ENCODE peak calls at places on chromosomes 13 and 19, in ten cellular contexts. J is astrocyte of the cerebellum, L is omental fat pad, T is neural progenitor cell, X is uterus, F is cardiac muscle cell, K is sigmoid colon, V is upper lobe of right lung, B is heart left ventricle, W is fibroblast of lung. R is an unnamed sample.

GRCh38 chr19:21749090-21749489 is 18.3 kb downstream of the ZNF100 start:
- DNase-seq in B (no peak), T (no peak), F (no peak), K (no peak), X (no peak), V (no peak), L (no peak), J (no peak), W (no peak), R (no peak)

GRCh38 chr13:28582225-28582891 is 76.6 kb upstream of the POMP start:
- DNase-seq in J (no peak), L (no peak), W (peak), F (peak), T (no peak), X (no peak), B (no peak), K (no peak), V (no peak), R (peak)

GRCh38 chr19:17581211-17581874 is 25.9 kb downstream of the COLGALT1 start:
- DNase-seq in J (no peak), V (no peak), F (no peak), K (no peak), T (no peak), L (no peak), B (no peak), W (no peak), X (no peak), R (no peak)

GRCh38 chr19:47661161-47661560 is 52.1 kb upstream of the EHD2 start:
- DNase-seq in V (no peak), X (no peak), L (no peak), K (peak), B (no peak), W (no peak), T (no peak), F (no peak), J (no peak), R (no peak)

GRCh38 chr13:62879071-62879470 is 1463.4 kb upstream of the PCDH20 start:
- DNase-seq in X (no peak), J (peak), L (no peak), B (no peak), K (no peak), V (no peak), W (peak), F (no peak), T (no peak), R (no peak)

GRCh38 chr19:19554074-19555023 is 16.3 kb downstream of the CILP2 start:
- DNase-seq in B (no peak), L (peak), J (peak), T (peak), F (peak), V (peak), X (no peak), K (no peak), W (peak), R (peak)

GRCh38 chr13:114001331-114002008 is 27.6 kb upstream of the C13orf46 start:
- DNase-seq in K (no peak), V (no peak), F (no peak), B (peak), X (no peak), J (no peak), T (no peak), L (no peak), W (no peak), R (no peak)

GRCh38 chr13:65240773-65241172 is 1989.4 kb downstream of the PCDH9 start:
- DNase-seq in F (no peak), L (no peak), X (no peak), W (no peak), K (no peak), B (no peak), J (no peak), T (no peak), V (no peak), R (no peak)

GRCh38 chr13:25171517-25172302 is at the start of gene AMER2:
- DNase-seq in V (no peak), W (peak), B (no peak), K (peak), J (no peak), F (peak), T (peak), X (no peak), L (no peak), R (peak)

GRCh38 chr19:47229674-47230121 is 1.3 kb downstream of the BBC3 start:
- DNase-seq in V (no peak), J (no peak), B (no peak), K (no peak), X (no peak), T (no peak), L (no peak), W (peak), F (no peak), R (no peak)

GRCh38 chr13:97892717-97893116 is 60.8 kb upstream of the IPO5 start:
- DNase-seq in B (no peak), F (no peak), W (no peak), X (no peak), K (no peak), V (no peak), L (no peak), T (no peak), J (no peak), R (no peak)

GRCh38 chr13:31896427-31896826 is 135.1 kb upstream of the FRY start:
- DNase-seq in X (no peak), L (no peak), W (peak), K (no peak), T (peak), B (no peak), F (no peak), V (no peak), J (peak), R (no peak)

GRCh38 chr13:100657881-100658315 is 16.7 kb downstream of the TMTC4 start:
- DNase-seq in F (no peak), T (no peak), W (no peak), J (no peak), K (no peak), V (no peak), X (no peak), B (no peak), L (no peak), R (no peak)

GRCh38 chr13:79128158-79128557 is 277.9 kb downstream of the RBM26 start:
- DNase-seq in X (no peak), F (no peak), W (peak), L (no peak), K (no peak), V (no peak), J (peak), T (no peak), B (no peak), R (no peak)

GRCh38 chr13:71300602-71301001 is 566.4 kb downstream of the DACH1 start:
- DNase-seq in W (no peak), V (no peak), T (no peak), K (no peak), B (no peak), F (no peak), J (no peak), L (no peak), X (no peak), R (no peak)

GRCh38 chr13:71304861-71305260 is 562.1 kb downstream of the DACH1 start:
- DNase-seq in F (no peak), J (no peak), X (no peak), V (no peak), T (no peak), B (no peak), L (no peak), K (no peak), W (no peak), R (no peak)

GRCh38 chr13:71306821-71307220 is 560.2 kb downstream of the DACH1 start:
- DNase-seq in B (no peak), F (no peak), L (no peak), K (no peak), V (no peak), T (peak), W (no peak), J (no peak), X (no peak), R (no peak)

DNA sequence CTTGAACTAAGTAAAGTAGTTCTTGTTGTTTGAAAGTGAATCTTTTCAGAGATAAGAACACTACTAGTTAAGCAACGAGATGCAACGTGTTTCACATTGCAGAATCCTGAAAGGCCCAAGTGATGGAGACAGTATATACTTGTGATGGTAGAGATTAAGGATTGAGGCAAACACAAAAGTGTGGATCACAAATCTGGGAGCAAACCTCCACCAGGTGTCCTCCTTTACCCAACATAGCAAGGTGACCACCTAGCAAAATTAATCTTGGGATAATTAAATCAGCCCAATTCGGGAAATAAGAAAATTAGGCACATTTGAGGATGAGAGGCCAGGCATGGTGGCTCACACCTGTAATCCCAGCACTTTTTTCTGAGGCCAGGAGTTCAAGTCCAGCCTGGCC is 563.9 kb downstream of the DACH1 start:
- DNase-seq in J (no peak), F (no peak), V (no peak), W (no peak), L (no peak), K (no peak), X (no peak), T (no peak), B (no peak), R (no peak)
- TF ChIP-seq CTCF in J (peak), F (peak), V (no peak), W (peak), L (no peak), K (no peak), X (no peak), T (peak), B (no peak), R (no peak)

DNA sequence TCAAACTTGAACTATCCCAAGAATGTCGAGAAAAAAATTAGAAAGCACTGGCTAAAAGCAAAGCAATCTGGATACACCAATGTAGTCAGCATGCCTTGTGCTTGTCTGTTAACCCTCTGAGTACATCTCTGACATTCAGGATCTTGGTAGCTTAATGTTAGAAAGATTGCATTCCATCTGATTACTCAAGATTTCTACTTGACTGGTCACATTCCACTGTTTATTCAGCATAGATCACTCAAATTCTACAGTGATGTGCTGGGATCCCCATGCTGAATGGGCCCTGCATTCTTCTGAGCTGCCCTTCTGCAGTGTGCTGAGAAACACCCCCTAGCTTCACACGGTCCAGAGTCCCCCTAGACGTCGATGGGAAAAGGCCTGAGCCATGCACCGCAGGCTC is 295.4 kb upstream of the MAB21L1 start:
- DNase-seq in K (no peak), L (no peak), F (no peak), V (no peak), X (no peak), J (peak), W (peak), B (no peak), T (peak), R (no peak)
- TF ChIP-seq CTCF in K (no peak), L (no peak), F (no peak), V (no peak), X (no peak), J (no peak), W (no peak), B (no peak), T (no peak), R (no peak)

DNA sequence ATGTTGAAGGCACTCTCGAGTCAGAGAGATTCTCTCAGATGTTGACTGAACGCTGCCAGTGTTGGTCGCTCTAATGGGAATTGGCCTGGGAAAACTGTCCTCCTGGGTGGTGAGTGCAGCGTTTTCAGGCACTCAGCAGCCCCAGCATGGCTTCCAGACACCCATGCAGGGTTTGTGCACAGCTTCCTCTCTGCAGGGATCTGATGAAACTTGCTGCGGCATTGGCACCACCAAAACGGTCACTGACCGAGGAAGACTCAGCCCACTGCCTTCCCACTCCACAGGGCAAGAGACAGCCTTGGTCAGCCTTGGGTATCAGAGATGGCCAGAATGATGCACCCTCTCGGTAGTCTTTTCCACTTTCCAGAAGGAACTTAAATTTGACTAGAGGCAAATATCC is 398.9 kb downstream of the IRS2 start:
- DNase-seq in K (no peak), W (no peak), L (no peak), B (no peak), V (no peak), J (no peak), T (no peak), F (no peak), X (no peak), R (no peak)
- TF ChIP-seq CTCF in K (no peak), W (no peak), L (no peak), B (no peak), V (no peak), J (no peak), T (no peak), F (no peak), X (no peak), R (no peak)

GRCh38 chr13:47598340-47598911 is 402.6 kb downstream of the SUCLA2 start:
- DNase-seq in B (no peak), T (no peak), L (no peak), J (no peak), W (peak), V (no peak), X (no peak), F (no peak), K (no peak), R (no peak)
- TF ChIP-seq CTCF in B (peak), T (peak), L (no peak), J (peak), W (peak), V (peak), X (peak), F (peak), K (no peak), R (no peak)

R was measured in nephron progenitor cell.